ENCODE peak calls at places on chromosomes 2 and 18, in four cellular contexts. One of them, this sample, is unnamed.

GRCh38 chr2:174332607-174333001 is 2.1 kb upstream of the SP9 start:
- DNase-seq in upper lobe of right lung: no peak
- DNase-seq in cardiac muscle cell: no peak
- DNase-seq in small intestine: no peak
- DNase-seq in this sample: no peak

GRCh38 chr2:239394346-239394945 is 6.4 kb downstream of the HDAC4 start:
- DNase-seq in small intestine: no peak
- DNase-seq in upper lobe of right lung: peak
- DNase-seq in cardiac muscle cell: no peak
- DNase-seq in this sample: no peak

GRCh38 chr18:73279499-73279898 is 411.7 kb upstream of the NETO1 start:
- DNase-seq in upper lobe of right lung: no peak
- DNase-seq in cardiac muscle cell: no peak
- DNase-seq in small intestine: no peak
- DNase-seq in this sample: no peak

GRCh38 chr2:152036611-152037469 is 62.0 kb downstream of the CACNB4 start:
- DNase-seq in cardiac muscle cell: peak
- DNase-seq in small intestine: peak
- DNase-seq in upper lobe of right lung: no peak
- DNase-seq in this sample: peak

GRCh38 chr2:144324446-144325045 is 195.4 kb downstream of the ZEB2 start:
- DNase-seq in upper lobe of right lung: no peak
- DNase-seq in cardiac muscle cell: no peak
- DNase-seq in small intestine: no peak
- DNase-seq in this sample: no peak

GRCh38 chr2:59935005-59935404 is 618.4 kb downstream of the BCL11A start:
- DNase-seq in small intestine: no peak
- DNase-seq in cardiac muscle cell: no peak
- DNase-seq in upper lobe of right lung: no peak
- DNase-seq in this sample: no peak

GRCh38 chr2:171405546-171405945 is 28.2 kb downstream of the METTL8 start:
- DNase-seq in small intestine: no peak
- DNase-seq in upper lobe of right lung: no peak
- DNase-seq in cardiac muscle cell: no peak
- DNase-seq in this sample: no peak

GRCh38 chr18:39938678-39939077 is 2016.4 kb upstream of the PIK3C3 start:
- DNase-seq in cardiac muscle cell: peak
- DNase-seq in upper lobe of right lung: no peak
- DNase-seq in small intestine: no peak
- DNase-seq in this sample: no peak

DNA sequence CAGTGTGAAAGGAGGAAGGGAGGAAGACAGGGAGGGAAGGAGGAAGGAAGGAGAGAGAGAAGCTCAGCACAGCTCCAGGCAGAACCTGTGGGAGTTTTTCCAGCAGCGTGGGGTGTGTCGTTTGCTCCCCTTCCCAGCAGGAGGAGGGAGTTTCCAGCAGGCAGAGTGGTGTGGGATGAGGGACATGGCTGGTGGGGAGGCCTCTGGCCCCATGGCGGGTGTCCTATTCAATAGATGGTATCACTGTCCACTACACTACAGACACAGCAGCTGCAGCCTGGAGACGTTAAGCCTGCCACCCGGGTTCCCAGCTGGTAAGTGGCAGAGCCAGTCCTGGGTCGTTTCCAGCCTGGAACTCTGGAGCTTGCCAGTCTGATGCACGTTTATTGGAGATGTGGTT is 44.7 kb downstream of the GLI2 start:
- DNase-seq in small intestine: no peak
- DNase-seq in upper lobe of right lung: no peak
- DNase-seq in cardiac muscle cell: no peak
- DNase-seq in this sample: peak
- H3K27ac ChIP-seq in small intestine: no peak
- H3K27ac ChIP-seq in upper lobe of right lung: no peak
- H3K27ac ChIP-seq in cardiac muscle cell: no peak
- H3K27ac ChIP-seq in this sample: no peak

GRCh38 chr2:129314120-129314519 is 665.3 kb upstream of the RAB6C start:
- DNase-seq in small intestine: no peak
- DNase-seq in cardiac muscle cell: no peak
- DNase-seq in upper lobe of right lung: no peak
- DNase-seq in this sample: no peak
- H3K27ac ChIP-seq in small intestine: no peak
- H3K27ac ChIP-seq in cardiac muscle cell: no peak
- H3K27ac ChIP-seq in upper lobe of right lung: no peak
- H3K27ac ChIP-seq in this sample: no peak

GRCh38 chr2:23351388-23352141 is 33.4 kb upstream of the KLHL29 start:
- DNase-seq in cardiac muscle cell: peak
- DNase-seq in small intestine: peak
- DNase-seq in upper lobe of right lung: peak
- DNase-seq in this sample: peak
- H3K27ac ChIP-seq in cardiac muscle cell: no peak
- H3K27ac ChIP-seq in small intestine: no peak
- H3K27ac ChIP-seq in upper lobe of right lung: no peak
- H3K27ac ChIP-seq in this sample: no peak

GRCh38 chr2:241703128-241703604 is 1.3 kb downstream of the ING5 start:
- DNase-seq in upper lobe of right lung: no peak
- DNase-seq in cardiac muscle cell: no peak
- DNase-seq in small intestine: no peak
- DNase-seq in this sample: no peak
- H3K27ac ChIP-seq in upper lobe of right lung: no peak
- H3K27ac ChIP-seq in cardiac muscle cell: no peak
- H3K27ac ChIP-seq in small intestine: no peak
- H3K27ac ChIP-seq in this sample: peak

GRCh38 chr2:241841181-241842066 is 17.3 kb downstream of the PDCD1 start:
- DNase-seq in cardiac muscle cell: no peak
- DNase-seq in small intestine: no peak
- DNase-seq in upper lobe of right lung: no peak
- DNase-seq in this sample: no peak

GRCh38 chr2:241842067-241842415 is 16.7 kb downstream of the PDCD1 start:
- DNase-seq in small intestine: no peak
- DNase-seq in cardiac muscle cell: no peak
- DNase-seq in upper lobe of right lung: no peak
- DNase-seq in this sample: no peak

GRCh38 chr2:241843321-241844065 is 15.2 kb downstream of the PDCD1 start:
- DNase-seq in upper lobe of right lung: peak
- DNase-seq in small intestine: no peak
- DNase-seq in cardiac muscle cell: no peak
- DNase-seq in this sample: no peak

GRCh38 chr2:241844066-241844728 is 14.5 kb downstream of the PDCD1 start:
- DNase-seq in cardiac muscle cell: peak
- DNase-seq in small intestine: peak
- DNase-seq in upper lobe of right lung: peak
- DNase-seq in this sample: no peak

DNA sequence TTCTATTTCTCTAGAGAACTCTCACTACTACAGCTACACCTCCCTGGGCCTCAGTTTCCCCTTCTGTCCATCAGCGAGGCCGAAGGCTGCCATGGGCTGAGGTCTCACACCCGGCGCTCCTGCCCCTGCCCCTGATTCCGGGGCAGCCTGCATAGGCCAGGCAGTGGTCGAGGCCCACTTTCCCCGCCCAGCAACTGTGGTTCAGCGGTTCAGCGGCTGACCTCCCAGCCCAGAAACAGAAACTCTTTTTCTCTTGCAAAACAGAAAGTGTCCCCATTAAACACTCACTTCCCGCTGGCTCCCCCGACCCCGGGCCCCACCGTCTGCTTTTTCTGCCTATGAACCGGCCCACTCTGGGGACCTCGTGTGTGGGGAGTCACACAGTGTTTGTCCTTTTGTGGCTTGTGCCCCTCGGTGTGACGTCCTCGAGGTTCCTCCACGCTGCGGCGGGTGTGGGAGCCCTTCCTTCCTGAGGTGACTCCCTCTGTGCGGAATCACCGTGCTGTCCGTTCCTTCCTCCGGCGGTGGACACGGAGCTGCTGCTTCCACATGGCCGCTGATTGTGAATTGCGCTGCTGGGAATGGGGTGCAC is 16.0 kb downstream of the PDCD1 start:
- DNase-seq in small intestine: peak
- DNase-seq in cardiac muscle cell: no peak
- DNase-seq in upper lobe of right lung: peak
- DNase-seq in this sample: no peak
- H3K27ac ChIP-seq in small intestine: no peak
- H3K27ac ChIP-seq in cardiac muscle cell: no peak
- H3K27ac ChIP-seq in upper lobe of right lung: peak
- H3K27ac ChIP-seq in this sample: no peak

This sample was measured in dorsolateral prefrontal cortex.